ENCODE peak calls at places on chromosomes 11 and 22, in six cellular contexts. K is Peyer's patch, Y is body of pancreas, I is breast epithelium, Q is heart left ventricle, J is IMR-90. E is an unnamed sample.

GRCh38 chr22:38355275-38355674 is 38.0 kb upstream of the CSNK1E start:
- DNase-seq in J (no peak), I (no peak), Q (peak; percentile 17), K (no peak), Y (no peak), E (no peak)

GRCh38 chr22:29647954-29648737 is 44.7 kb downstream of the NF2 start:
- DNase-seq in K (no peak), Q (no peak), I (no peak), Y (no peak), J (no peak), E (no peak)

GRCh38 chr11:9606799-9607510 is 33.5 kb downstream of the WEE1 start:
- DNase-seq in I (no peak), J (no peak), Y (no peak), K (no peak), Q (no peak), E (no peak)

GRCh38 chr22:29877620-29878019 is 5.4 kb upstream of the MTMR3 start:
- DNase-seq in Y (no peak), I (no peak), Q (no peak), J (peak; percentile 31), K (no peak), E (no peak)

GRCh38 chr11:19380375-19380774 is 139.6 kb upstream of the E2F8 start:
- DNase-seq in J (peak; percentile 97), I (no peak), Y (no peak), K (no peak), Q (no peak), E (no peak)

GRCh38 chr11:76206327-76207081 is at the start of gene WNT11:
- DNase-seq in K (peak; percentile 38), I (no peak), J (no peak), Y (peak; percentile 66), Q (peak; percentile 72), E (no peak)

GRCh38 chr22:50011447-50012200 is 941 bp downstream of the IL17REL start:
- DNase-seq in J (no peak), I (no peak), Y (no peak), K (no peak), Q (no peak), E (no peak)

GRCh38 chr11:120694706-120695105 is 183.2 kb downstream of the GRIK4 start:
- DNase-seq in Q (no peak), Y (no peak), J (no peak), K (no peak), I (no peak), E (no peak)

GRCh38 chr22:42925598-42925997 is 68.5 kb upstream of the ARFGAP3 start:
- DNase-seq in Y (no peak), I (no peak), J (no peak), Q (no peak), K (no peak), E (no peak)

GRCh38 chr11:73931039-73931645 is 19.7 kb upstream of the DNAJB13 start:
- DNase-seq in K (no peak), Q (peak; percentile 29), Y (no peak), J (peak; percentile 84), I (no peak), E (no peak)
- TF ChIP-seq CTCF in K (peak; percentile 69), Q (peak; percentile 22), Y (peak; percentile 29), J (peak; percentile 64), I (peak; percentile 23), E (no peak)

GRCh38 chr22:45972868-45973212 is 4.1 kb downstream of the WNT7B start:
- DNase-seq in K (no peak), Y (no peak), Q (no peak), I (no peak), J (no peak), E (no peak)

GRCh38 chr22:45969801-45970464 is 7.0 kb downstream of the WNT7B start:
- DNase-seq in J (no peak), Y (no peak), Q (no peak), K (no peak), I (no peak), E (no peak)

GRCh38 chr22:45970709-45971388 is 6.1 kb downstream of the WNT7B start:
- DNase-seq in Q (no peak), I (no peak), J (peak; percentile 47), K (no peak), Y (no peak), E (no peak)

GRCh38 chr22:45972091-45972867 is 4.7 kb downstream of the WNT7B start:
- DNase-seq in I (no peak), K (no peak), J (no peak), Y (no peak), Q (no peak), E (no peak)

DNA sequence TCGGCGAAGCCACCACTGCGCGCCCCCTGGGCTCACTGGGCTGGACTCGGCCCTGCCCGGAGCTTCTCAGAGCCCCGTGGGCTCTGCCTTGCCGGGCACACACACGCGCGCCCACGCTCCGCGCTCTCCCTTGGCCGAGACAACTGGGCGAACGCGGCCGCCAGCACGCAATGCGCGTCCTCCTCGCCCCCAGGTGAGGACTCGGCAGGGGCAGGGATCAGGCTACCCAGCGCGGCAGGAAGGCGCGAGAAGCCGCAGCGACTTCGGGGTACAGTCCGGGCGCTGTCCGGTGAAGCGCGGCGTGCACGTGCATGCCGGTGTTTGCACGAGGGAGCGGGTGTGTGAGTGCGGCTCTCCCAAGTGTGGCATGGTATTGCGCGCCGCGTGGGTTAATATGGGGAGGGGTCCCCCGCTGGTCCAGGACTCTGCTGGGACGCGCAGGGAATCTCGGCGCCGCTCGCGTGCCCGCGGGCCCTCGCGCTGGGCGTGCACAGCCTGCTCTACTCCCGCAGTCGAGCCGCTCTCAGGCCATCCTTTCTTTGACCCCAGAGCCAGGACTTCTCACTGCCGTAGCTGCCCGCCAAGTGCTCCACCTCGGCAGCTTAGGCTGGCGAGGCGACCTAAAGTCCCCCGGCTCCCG is 5.5 kb downstream of the WNT7B start:
- DNase-seq in J (no peak), Y (no peak), K (no peak), Q (no peak), I (no peak), E (no peak)
- H3K4me3 ChIP-seq in J (peak overlapping the region; percentile 21), Y (no peak overlapping the region), K (no peak overlapping the region), Q (peak overlapping the region; percentile 36), I (no peak overlapping the region), E (peak overlapping the region; percentile 38)

DNA sequence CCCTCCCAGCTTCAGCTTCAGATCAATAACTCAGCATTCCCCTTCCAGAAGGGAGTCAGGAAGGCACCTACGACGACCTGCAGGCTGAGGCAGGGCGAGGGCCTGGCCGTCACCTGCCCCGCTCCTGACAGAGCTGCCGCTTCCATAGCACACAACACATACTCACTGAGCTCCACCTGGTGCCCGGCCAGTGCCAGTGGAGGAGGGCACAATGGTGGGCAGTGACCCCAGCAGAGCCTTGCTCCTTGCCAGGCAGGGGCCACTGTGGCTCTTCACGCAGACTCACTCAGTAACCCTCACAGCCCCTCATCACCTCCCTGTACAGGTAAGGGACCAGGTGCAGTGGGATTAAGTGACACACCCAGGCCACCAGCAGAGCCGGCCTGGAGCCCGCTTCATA is 24.6 kb downstream of the LRFN4 start:
- DNase-seq in Q (no peak), Y (no peak), K (no peak), J (no peak), I (no peak), E (no peak)
- TF ChIP-seq CTCF in Q (no peak), Y (no peak), K (no peak), J (no peak), I (no peak), E (no peak)

DNA sequence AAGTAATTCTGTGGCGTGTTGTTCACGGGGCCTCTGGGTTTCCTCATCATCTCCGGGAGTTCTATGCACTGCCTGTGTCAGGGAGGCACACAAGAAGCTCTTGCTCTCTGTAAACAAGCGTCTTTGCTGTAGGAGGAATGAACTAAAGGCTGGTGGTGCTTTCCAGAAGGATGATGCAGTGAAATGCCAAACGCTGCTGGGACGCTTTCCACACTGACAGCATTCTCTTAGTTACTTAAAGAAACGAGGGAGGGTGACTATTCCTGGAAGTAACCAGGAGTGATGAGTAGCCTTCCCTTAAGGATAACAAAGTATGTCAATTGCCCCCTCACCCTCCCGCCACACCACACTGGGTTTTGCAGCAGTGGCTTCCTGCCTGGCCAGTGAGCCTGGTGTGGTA is 38.5 kb upstream of the NUP50 start:
- DNase-seq in K (no peak), Q (no peak), Y (no peak), I (no peak), J (peak; percentile 94), E (no peak)
- H3K4me3 ChIP-seq in K (no peak overlapping the region), Q (no peak overlapping the region), Y (no peak overlapping the region), I (no peak overlapping the region), J (no peak overlapping the region), E (no peak overlapping the region)

GRCh38 chr11:1303196-1303821 is 6.1 kb downstream of the TOLLIP start:
- DNase-seq in J (no peak), Q (no peak), I (no peak), K (peak; percentile 14), Y (no peak), E (peak; percentile 55)
- TF ChIP-seq CTCF in J (peak; percentile 24), Q (no peak), I (no peak), K (peak; percentile 41), Y (peak; percentile 23), E (peak; percentile 52)

GRCh38 chr11:64742087-64742939 is 1.6 kb downstream of the RASGRP2 start:
- DNase-seq in Y (no peak), I (no peak), J (no peak), Q (no peak), K (no peak), E (no peak)
- H3K4me3 ChIP-seq in Y (no peak overlapping the region), I (peak overlapping the region; percentile 52), J (peak overlapping the region; percentile 20), Q (peak overlapping the region; percentile 61), K (peak overlapping the region; percentile 61), E (peak overlapping the region; percentile 59)

DNA sequence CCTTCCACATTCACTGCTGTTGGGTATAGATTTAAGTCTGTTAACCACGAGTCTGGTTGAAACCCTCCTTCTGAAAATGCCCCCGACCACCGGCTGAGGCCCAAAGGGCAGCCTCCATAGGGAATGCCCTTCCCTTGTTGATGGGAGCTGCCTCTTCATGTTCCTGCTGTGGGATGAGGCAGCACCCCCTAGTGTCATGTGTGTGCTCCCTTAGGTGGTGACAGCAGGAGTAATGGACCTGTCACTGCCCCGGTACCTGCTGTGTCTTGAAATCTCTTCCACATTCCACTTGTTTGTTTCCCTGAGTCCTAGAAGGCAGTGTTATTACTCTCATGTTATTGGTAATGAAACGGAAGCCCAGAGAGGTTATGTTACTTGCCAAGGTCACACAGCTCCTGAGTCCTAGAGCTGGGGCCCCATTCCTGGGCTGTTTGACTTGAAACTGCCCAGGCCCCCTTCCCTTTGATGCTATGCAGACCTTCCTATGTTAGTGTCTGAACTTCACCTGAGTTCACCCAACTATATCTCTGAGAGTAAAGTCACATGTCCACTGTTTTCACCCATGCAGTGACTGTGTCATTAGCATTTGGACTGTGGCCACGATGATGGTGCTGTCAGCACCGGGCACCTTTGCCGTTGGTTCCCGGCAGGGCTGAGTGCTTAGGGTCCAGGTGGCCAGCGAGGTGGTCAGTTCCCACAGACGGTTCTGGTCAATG is 234.3 kb downstream of the TBC1D22A start:
- DNase-seq in K (no peak), Y (peak; percentile 49), I (no peak), J (no peak), Q (no peak), E (no peak)
- TF ChIP-seq CTCF in K (no peak), Y (peak; percentile 10), I (no peak), J (peak; percentile 9), Q (no peak), E (no peak)

DNA sequence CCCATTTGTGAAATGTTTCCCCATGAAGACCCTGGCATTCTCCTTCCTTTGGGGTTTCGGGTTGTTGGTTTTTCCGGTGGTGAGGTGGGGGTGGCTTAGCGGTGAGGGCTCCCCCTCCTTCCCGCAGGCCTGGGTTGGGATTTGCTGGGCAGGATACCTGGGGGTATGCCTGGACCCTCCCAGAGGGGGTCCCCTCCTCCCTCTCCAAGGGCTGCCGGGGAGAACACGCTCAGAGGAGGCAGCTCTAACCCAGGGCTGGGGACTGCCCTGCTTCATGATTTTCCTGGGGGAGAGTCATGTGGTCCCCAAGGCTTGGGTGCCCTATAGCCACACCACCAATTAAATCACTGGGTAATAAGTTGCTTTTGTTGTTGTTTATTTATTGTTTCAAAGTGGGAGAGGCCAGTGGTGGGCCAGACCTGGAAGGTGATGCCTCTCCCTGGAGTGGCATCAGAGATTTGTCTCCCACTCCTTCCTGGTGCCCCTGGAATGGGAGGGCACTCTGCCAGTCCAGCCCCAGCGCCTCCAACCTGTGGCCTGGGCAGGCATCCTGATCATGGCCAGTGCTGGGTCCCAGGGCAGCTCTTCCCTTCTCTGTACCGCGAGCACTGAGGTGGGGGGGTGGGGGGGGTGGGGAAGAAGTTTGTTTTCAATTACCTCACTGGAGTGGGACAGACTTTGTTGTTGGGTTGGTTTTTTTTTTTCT is 1.3 kb upstream of the CLCF1 start:
- DNase-seq in Q (no peak), I (no peak), J (no peak), K (no peak), Y (no peak), E (no peak)
- H3K4me3 ChIP-seq in Q (no peak overlapping the region), I (no peak overlapping the region), J (no peak overlapping the region), K (no peak overlapping the region), Y (no peak overlapping the region), E (no peak overlapping the region)